ENCODE peak calls at places on chromosome 20, in seven cellular contexts. One of them, this sample, is unnamed.
A peak's percentile ranks its signal among the peaks of the same experiment; 100 is the strongest.

GRCh38 chr20:58084966-58085365 is 143.5 kb downstream of the ANKRD60 start:
- DNase-seq in fibroblast of lung: no peak
- DNase-seq in thoracic aorta: no peak
- DNase-seq in psoas muscle: no peak
- DNase-seq in testis: peak; percentile 1
- DNase-seq in astrocyte: no peak
- DNase-seq in NT2/D1: no peak
- DNase-seq in this sample: no peak

GRCh38 chr20:57439432-57439831 is 48.2 kb downstream of the RBM38 start:
- DNase-seq in fibroblast of lung: no peak
- DNase-seq in thoracic aorta: no peak
- DNase-seq in psoas muscle: peak; percentile 80
- DNase-seq in testis: peak; percentile 56
- DNase-seq in astrocyte: no peak
- DNase-seq in NT2/D1: no peak
- DNase-seq in this sample: peak; percentile 32

GRCh38 chr20:8388707-8389106 is 256.6 kb downstream of the PLCB1 start:
- DNase-seq in fibroblast of lung: peak; percentile 26
- DNase-seq in thoracic aorta: no peak
- DNase-seq in psoas muscle: no peak
- DNase-seq in testis: no peak
- DNase-seq in astrocyte: peak; percentile 38
- DNase-seq in NT2/D1: no peak
- DNase-seq in this sample: no peak

GRCh38 chr20:54172532-54172855 is 1.3 kb downstream of the CYP24A1 start:
- DNase-seq in fibroblast of lung: peak; percentile 2
- DNase-seq in thoracic aorta: no peak
- DNase-seq in psoas muscle: no peak
- DNase-seq in testis: no peak
- DNase-seq in astrocyte: no peak
- DNase-seq in NT2/D1: peak; percentile 9
- DNase-seq in this sample: no peak

GRCh38 chr20:19750907-19751636 is 7.0 kb upstream of the RIN2 start:
- DNase-seq in fibroblast of lung: no peak
- DNase-seq in thoracic aorta: no peak
- DNase-seq in psoas muscle: no peak
- DNase-seq in testis: no peak
- DNase-seq in astrocyte: no peak
- DNase-seq in NT2/D1: no peak
- DNase-seq in this sample: no peak

GRCh38 chr20:40897177-40897700 is 131.4 kb upstream of the TOP1 start:
- DNase-seq in fibroblast of lung: peak; percentile 68
- DNase-seq in thoracic aorta: no peak
- DNase-seq in psoas muscle: no peak
- DNase-seq in testis: no peak
- DNase-seq in astrocyte: no peak
- DNase-seq in NT2/D1: no peak
- DNase-seq in this sample: no peak

GRCh38 chr20:32792316-32792715 is 27.4 kb upstream of the MAPRE1 start:
- DNase-seq in fibroblast of lung: no peak
- DNase-seq in thoracic aorta: no peak
- DNase-seq in psoas muscle: peak; percentile 42
- DNase-seq in testis: peak; percentile 32
- DNase-seq in astrocyte: peak; percentile 60
- DNase-seq in NT2/D1: peak; percentile 33
- DNase-seq in this sample: no peak

GRCh38 chr20:18506744-18507143 is 996 bp upstream of the SEC23B start:
- DNase-seq in fibroblast of lung: no peak
- DNase-seq in thoracic aorta: no peak
- DNase-seq in psoas muscle: no peak
- DNase-seq in testis: no peak
- DNase-seq in astrocyte: no peak
- DNase-seq in NT2/D1: no peak
- DNase-seq in this sample: no peak

GRCh38 chr20:16574656-16575355 is 1.6 kb upstream of the KIF16B start:
- DNase-seq in fibroblast of lung: peak; percentile 82
- DNase-seq in thoracic aorta: peak; percentile 53
- DNase-seq in psoas muscle: peak; percentile 96
- DNase-seq in testis: peak; percentile 93
- DNase-seq in astrocyte: peak; percentile 45
- DNase-seq in NT2/D1: no peak
- DNase-seq in this sample: peak; percentile 88

GRCh38 chr20:2932497-2932896 is 59.2 kb downstream of the PTPRA start:
- DNase-seq in fibroblast of lung: no peak
- DNase-seq in thoracic aorta: no peak
- DNase-seq in psoas muscle: no peak
- DNase-seq in testis: no peak
- DNase-seq in astrocyte: no peak
- DNase-seq in NT2/D1: no peak
- DNase-seq in this sample: no peak

GRCh38 chr20:25867776-25868649 is 171.4 kb upstream of the ZNF337 start:
- DNase-seq in fibroblast of lung: peak; percentile 43
- DNase-seq in thoracic aorta: no peak
- DNase-seq in psoas muscle: peak; percentile 91
- DNase-seq in testis: peak; percentile 85
- DNase-seq in astrocyte: no peak
- DNase-seq in NT2/D1: no peak
- DNase-seq in this sample: peak; percentile 90

GRCh38 chr20:43975096-43975768 is 60.6 kb downstream of the TOX2 start:
- DNase-seq in fibroblast of lung: peak; percentile 90
- DNase-seq in thoracic aorta: no peak
- DNase-seq in psoas muscle: no peak
- DNase-seq in testis: no peak
- DNase-seq in astrocyte: peak; percentile 81
- DNase-seq in NT2/D1: no peak
- DNase-seq in this sample: no peak

GRCh38 chr20:25083773-25084615 is 2.1 kb upstream of the VSX1 start:
- DNase-seq in fibroblast of lung: no peak
- DNase-seq in thoracic aorta: no peak
- DNase-seq in psoas muscle: peak; percentile 60
- DNase-seq in testis: no peak
- DNase-seq in astrocyte: no peak
- DNase-seq in NT2/D1: no peak
- DNase-seq in this sample: no peak

GRCh38 chr20:40687384-40688128 is 1.5 kb downstream of the MAFB start:
- DNase-seq in fibroblast of lung: peak; percentile 34
- DNase-seq in thoracic aorta: no peak
- DNase-seq in psoas muscle: peak; percentile 84
- DNase-seq in testis: peak; percentile 72
- DNase-seq in astrocyte: peak; percentile 19
- DNase-seq in NT2/D1: no peak
- DNase-seq in this sample: peak; percentile 60

GRCh38 chr20:23658336-23658735 is 20.6 kb upstream of the CST3 start:
- DNase-seq in fibroblast of lung: no peak
- DNase-seq in thoracic aorta: no peak
- DNase-seq in psoas muscle: no peak
- DNase-seq in testis: no peak
- DNase-seq in astrocyte: no peak
- DNase-seq in NT2/D1: no peak
- DNase-seq in this sample: no peak

GRCh38 chr20:23661002-23661429 is 23.3 kb upstream of the CST3 start:
- DNase-seq in fibroblast of lung: no peak
- DNase-seq in thoracic aorta: no peak
- DNase-seq in psoas muscle: no peak
- DNase-seq in testis: no peak
- DNase-seq in astrocyte: no peak
- DNase-seq in NT2/D1: no peak
- DNase-seq in this sample: no peak

GRCh38 chr20:23659989-23660837 is 22.5 kb upstream of the CST3 start:
- DNase-seq in fibroblast of lung: peak; percentile 82
- DNase-seq in thoracic aorta: no peak
- DNase-seq in psoas muscle: no peak
- DNase-seq in testis: no peak
- DNase-seq in astrocyte: no peak
- DNase-seq in NT2/D1: no peak
- DNase-seq in this sample: no peak

GRCh38 chr20:23657202-23657601 is 19.4 kb upstream of the CST3 start:
- DNase-seq in fibroblast of lung: no peak
- DNase-seq in thoracic aorta: no peak
- DNase-seq in psoas muscle: no peak
- DNase-seq in testis: no peak
- DNase-seq in astrocyte: no peak
- DNase-seq in NT2/D1: no peak
- DNase-seq in this sample: no peak

DNA sequence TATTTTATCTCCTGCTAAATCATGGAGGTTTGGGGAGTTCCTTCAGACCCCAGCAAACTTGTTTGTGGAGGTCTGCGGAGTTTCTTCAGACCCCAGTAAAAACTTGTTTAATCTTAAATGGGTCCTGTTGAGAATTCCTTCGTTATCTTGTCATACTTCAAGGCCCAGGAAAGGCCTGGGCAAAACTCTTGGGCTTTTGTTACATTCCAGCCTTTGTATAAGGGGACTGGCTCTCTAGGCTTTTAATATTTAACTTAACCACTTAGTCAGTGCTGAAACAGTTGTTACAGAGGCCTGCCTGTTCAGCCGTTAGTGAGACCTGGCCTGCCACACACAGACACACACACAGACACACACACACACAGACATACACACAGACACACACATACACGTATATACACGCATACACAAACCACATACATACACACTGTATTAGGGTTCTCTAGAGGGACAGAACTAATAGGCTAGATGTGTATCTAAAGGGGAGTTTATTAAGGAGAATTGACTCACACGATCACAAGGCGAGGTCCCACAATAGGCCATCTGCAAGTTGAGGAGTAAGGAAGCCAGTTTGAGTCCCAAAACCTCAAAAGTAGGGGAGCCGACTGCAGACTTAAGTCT is 21.3 kb upstream of the CST3 start:
- DNase-seq in fibroblast of lung: no peak
- DNase-seq in thoracic aorta: no peak
- DNase-seq in psoas muscle: no peak
- DNase-seq in testis: no peak
- DNase-seq in astrocyte: no peak
- DNase-seq in NT2/D1: no peak
- DNase-seq in this sample: no peak
- H3K27me3 ChIP-seq in fibroblast of lung: no peaks in the 10 kb centered on the region
- H3K27me3 ChIP-seq in thoracic aorta: no peaks in the 10 kb centered on the region
- H3K27me3 ChIP-seq in psoas muscle: no peaks in the 10 kb centered on the region
- H3K27me3 ChIP-seq in testis: no peaks in the 10 kb centered on the region
- H3K27me3 ChIP-seq in astrocyte: peaks cover 2% of the 10 kb centered on the region
- H3K27me3 ChIP-seq in NT2/D1: no peaks in the 10 kb centered on the region
- H3K27me3 ChIP-seq in this sample: no peaks in the 10 kb centered on the region

GRCh38 chr20:49283703-49284625 is 6.1 kb upstream of the ZNFX1 start:
- DNase-seq in fibroblast of lung: no peak
- DNase-seq in thoracic aorta: no peak
- DNase-seq in psoas muscle: no peak
- DNase-seq in testis: no peak
- DNase-seq in astrocyte: no peak
- DNase-seq in NT2/D1: no peak
- DNase-seq in this sample: no peak
- H3K9me3 ChIP-seq in fibroblast of lung: peaks cover 16% of the 10 kb centered on the region
- H3K9me3 ChIP-seq in thoracic aorta: peaks cover 25% of the 10 kb centered on the region
- H3K9me3 ChIP-seq in psoas muscle: peaks cover 15% of the 10 kb centered on the region
- H3K9me3 ChIP-seq in testis: no peaks in the 10 kb centered on the region
- H3K9me3 ChIP-seq in astrocyte: peaks cover 22% of the 10 kb centered on the region
- H3K9me3 ChIP-seq in NT2/D1: peaks cover 100% of the 10 kb centered on the region
- H3K9me3 ChIP-seq in this sample: no peaks in the 10 kb centered on the region

GRCh38 chr20:21702553-21703467 is 2.7 kb upstream of the PAX1 start:
- DNase-seq in fibroblast of lung: peak; percentile 8
- DNase-seq in thoracic aorta: no peak
- DNase-seq in psoas muscle: peak; percentile 77
- DNase-seq in testis: peak; percentile 76
- DNase-seq in astrocyte: no peak
- DNase-seq in NT2/D1: peak; percentile 50
- DNase-seq in this sample: no peak

GRCh38 chr20:21699216-21699508 is 6.3 kb upstream of the PAX1 start:
- DNase-seq in fibroblast of lung: no peak
- DNase-seq in thoracic aorta: no peak
- DNase-seq in psoas muscle: no peak
- DNase-seq in testis: no peak
- DNase-seq in astrocyte: no peak
- DNase-seq in NT2/D1: no peak
- DNase-seq in this sample: no peak

GRCh38 chr20:21702001-21702400 is 3.5 kb upstream of the PAX1 start:
- DNase-seq in fibroblast of lung: no peak
- DNase-seq in thoracic aorta: no peak
- DNase-seq in psoas muscle: no peak
- DNase-seq in testis: no peak
- DNase-seq in astrocyte: no peak
- DNase-seq in NT2/D1: no peak
- DNase-seq in this sample: no peak

GRCh38 chr20:21701171-21701876 is 4.1 kb upstream of the PAX1 start:
- DNase-seq in fibroblast of lung: no peak
- DNase-seq in thoracic aorta: no peak
- DNase-seq in psoas muscle: no peak
- DNase-seq in testis: no peak
- DNase-seq in astrocyte: no peak
- DNase-seq in NT2/D1: no peak
- DNase-seq in this sample: no peak

DNA sequence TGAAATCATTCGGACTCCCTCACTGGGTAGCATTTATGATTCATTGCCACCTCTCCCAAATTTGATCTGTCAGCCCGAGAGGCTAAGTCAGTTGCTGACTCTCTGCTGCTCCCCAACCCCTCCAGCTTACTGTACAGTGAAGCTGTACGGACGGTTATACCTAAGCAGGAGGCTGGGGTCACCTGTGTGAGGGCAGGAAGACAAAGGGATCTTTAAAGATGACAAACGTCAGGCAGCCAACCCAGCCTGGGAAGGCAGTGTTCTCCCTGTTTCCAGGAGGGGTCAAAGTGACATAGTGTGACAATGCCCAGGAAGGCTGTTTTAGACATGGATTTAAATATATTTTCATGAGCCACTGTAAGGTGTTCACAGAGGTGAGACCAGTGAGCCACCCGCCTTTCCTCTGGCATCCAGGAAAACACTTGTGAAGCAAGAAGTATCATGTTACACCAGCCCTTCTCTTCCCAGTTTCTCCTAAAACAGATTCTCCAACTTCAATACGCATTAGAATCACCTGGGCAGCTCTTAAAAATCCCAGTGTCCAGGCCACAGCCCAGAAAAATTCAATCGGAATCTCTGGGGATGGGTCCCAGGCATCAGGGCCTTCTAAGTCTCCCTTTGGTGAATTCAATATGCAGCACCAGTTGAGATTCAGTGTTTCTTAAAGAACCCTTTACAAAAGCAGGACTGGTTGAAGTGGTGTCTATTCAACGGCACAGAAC is 6.8 kb upstream of the PAX1 start:
- DNase-seq in fibroblast of lung: no peak
- DNase-seq in thoracic aorta: no peak
- DNase-seq in psoas muscle: no peak
- DNase-seq in testis: no peak
- DNase-seq in astrocyte: no peak
- DNase-seq in NT2/D1: no peak
- DNase-seq in this sample: no peak
- H3K27me3 ChIP-seq in fibroblast of lung: peaks cover 13% of the 10 kb centered on the region
- H3K27me3 ChIP-seq in thoracic aorta: no peaks in the 10 kb centered on the region
- H3K27me3 ChIP-seq in psoas muscle: peaks cover 52% of the 10 kb centered on the region
- H3K27me3 ChIP-seq in testis: no peaks in the 10 kb centered on the region
- H3K27me3 ChIP-seq in astrocyte: peaks cover 25% of the 10 kb centered on the region
- H3K27me3 ChIP-seq in NT2/D1: peaks cover 60% of the 10 kb centered on the region
- H3K27me3 ChIP-seq in this sample: peaks cover 50% of the 10 kb centered on the region

DNA sequence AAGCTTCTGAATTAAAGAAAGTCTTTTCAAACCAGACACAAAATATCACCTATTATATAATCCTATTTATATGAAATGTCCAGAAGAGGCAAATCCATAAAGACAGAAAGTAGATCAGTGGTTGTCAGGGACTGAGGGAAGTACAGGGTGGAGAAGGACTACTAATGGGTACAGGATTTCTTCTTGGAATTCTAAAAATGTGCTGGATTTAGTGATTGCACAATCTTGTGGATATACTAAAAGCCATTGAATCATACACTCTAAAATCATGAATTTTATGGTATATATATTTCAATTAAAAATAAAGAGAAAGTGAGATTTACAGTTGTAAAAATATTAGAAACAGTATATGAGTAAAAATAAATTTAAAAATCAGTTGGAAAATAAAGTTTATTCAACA is 18.7 kb upstream of the MC3R start:
- DNase-seq in fibroblast of lung: no peak
- DNase-seq in thoracic aorta: no peak
- DNase-seq in psoas muscle: no peak
- DNase-seq in testis: no peak
- DNase-seq in astrocyte: no peak
- DNase-seq in NT2/D1: no peak
- DNase-seq in this sample: no peak
- H3K9me3 ChIP-seq in fibroblast of lung: no peaks in the 10 kb centered on the region
- H3K9me3 ChIP-seq in thoracic aorta: no peaks in the 10 kb centered on the region
- H3K9me3 ChIP-seq in psoas muscle: no peaks in the 10 kb centered on the region
- H3K9me3 ChIP-seq in testis: no peaks in the 10 kb centered on the region
- H3K9me3 ChIP-seq in astrocyte: peaks cover 4% of the 10 kb centered on the region
- H3K9me3 ChIP-seq in NT2/D1: peaks cover 28% of the 10 kb centered on the region
- H3K9me3 ChIP-seq in this sample: no peaks in the 10 kb centered on the region

This sample was measured in adrenal gland.